ENCODE peak calls at places on chromosome 18, in four cellular contexts. D is fibroblast of villous mesenchyme, E is omental fat pad, H is GM10248. Y is an unnamed sample.

GRCh38 chr18:13412901-13413300 is 194.3 kb downstream of the LDLRAD4 start:
- DNase-seq in D (no peak), E (no peak), H (no peak), Y (no peak)

GRCh38 chr18:44887227-44887631 is 206.5 kb downstream of the SETBP1 start:
- DNase-seq in D (peak), E (no peak), H (peak), Y (no peak)

GRCh38 chr18:52869942-52870907 is 530.2 kb downstream of the DCC start:
- DNase-seq in D (no peak), E (no peak), H (no peak), Y (no peak)

GRCh38 chr18:4450065-4450676 is 4.9 kb downstream of the DLGAP1 start:
- DNase-seq in D (no peak), E (no peak), H (no peak), Y (no peak)

GRCh38 chr18:7497081-7497480 is 70.0 kb upstream of the PTPRM start:
- DNase-seq in D (no peak), E (no peak), H (no peak), Y (no peak)

GRCh38 chr18:48933578-48934399 is 17.0 kb downstream of the SMAD7 start:
- DNase-seq in D (no peak), E (no peak), H (no peak), Y (no peak)

GRCh38 chr18:14029512-14029911 is 102.7 kb downstream of the ZNF519 start:
- DNase-seq in D (no peak), E (no peak), H (no peak), Y (no peak)

GRCh38 chr18:7221424-7222155 is 9.3 kb upstream of the LRRC30 start:
- DNase-seq in D (peak), E (no peak), H (no peak), Y (peak)

GRCh38 chr18:48409591-48410094 is 460 bp upstream of the ZBTB7C start:
- DNase-seq in D (no peak), E (no peak), H (peak), Y (no peak)

GRCh38 chr18:49876536-49876935 is 63.2 kb upstream of the ACAA2 start:
- DNase-seq in D (peak), E (no peak), H (no peak), Y (no peak)

GRCh38 chr18:74623047-74623816 is 25.6 kb downstream of the ZNF407 start:
- DNase-seq in D (no peak), E (no peak), H (no peak), Y (no peak)

GRCh38 chr18:45775241-45775676 is 50.2 kb upstream of the SIGLEC15 start:
- DNase-seq in D (peak), E (no peak), H (peak), Y (no peak)

GRCh38 chr18:55462652-55463051 is 125.3 kb downstream of the TCF4 start:
- DNase-seq in D (no peak), E (no peak), H (no peak), Y (no peak)

GRCh38 chr18:60060578-60060977 is 160.8 kb downstream of the PMAIP1 start:
- DNase-seq in D (no peak), E (no peak), H (no peak), Y (no peak)

GRCh38 chr18:63970803-63971191 is 916 bp downstream of the SERPINB8 start:
- DNase-seq in D (peak), E (no peak), H (no peak), Y (no peak)

GRCh38 chr18:6712401-6712800 is 17.1 kb upstream of the ARHGAP28 start:
- DNase-seq in D (no peak), E (no peak), H (no peak), Y (no peak)

GRCh38 chr18:5237083-5237722 is 40.1 kb upstream of the AKAIN1 start:
- DNase-seq in D (no peak), E (no peak), H (no peak), Y (peak)

GRCh38 chr18:62717059-62717849 is 1.9 kb downstream of the PHLPP1 start:
- DNase-seq in D (peak), E (no peak), H (no peak), Y (peak)

GRCh38 chr18:49723648-49724180 is 89.6 kb downstream of the ACAA2 start:
- DNase-seq in D (peak), E (no peak), H (peak), Y (peak)

GRCh38 chr18:12076424-12077140 is 17.1 kb upstream of the ANKRD62 start:
- DNase-seq in D (peak), E (no peak), H (no peak), Y (no peak)

GRCh38 chr18:3966246-3966984 is 488.7 kb downstream of the DLGAP1 start:
- DNase-seq in D (peak), E (no peak), H (no peak), Y (peak)

GRCh38 chr18:10202947-10203346 is 251.5 kb upstream of the APCDD1 start:
- DNase-seq in D (no peak), E (no peak), H (no peak), Y (no peak)

GRCh38 chr18:58026395-58026794 is 17.6 kb upstream of the NEDD4L start:
- DNase-seq in D (no peak), E (no peak), H (no peak), Y (no peak)

GRCh38 chr18:40168026-40168425 is 1787.0 kb upstream of the PIK3C3 start:
- DNase-seq in D (no peak), E (no peak), H (no peak), Y (no peak)

GRCh38 chr18:36398419-36398818 is 100.9 kb downstream of the FHOD3 start:
- DNase-seq in D (no peak), E (no peak), H (no peak), Y (no peak)

GRCh38 chr18:43665239-43665788 is 388.0 kb upstream of the SYT4 start:
- DNase-seq in D (peak), E (no peak), H (no peak), Y (no peak)

GRCh38 chr18:50961974-50962373 is 5.9 kb upstream of the ELAC1 start:
- DNase-seq in D (no peak), E (no peak), H (no peak), Y (no peak)

GRCh38 chr18:12236934-12237832 is 17.0 kb upstream of the CIDEA start:
- DNase-seq in D (peak), E (peak), H (peak), Y (no peak)

GRCh38 chr18:48073231-48073930 is 142.9 kb upstream of the SMAD2 start:
- DNase-seq in D (no peak), E (no peak), H (no peak), Y (no peak)

GRCh38 chr18:24368749-24369148 is 28.9 kb downstream of the OSBPL1A start:
- DNase-seq in D (no peak), E (no peak), H (no peak), Y (no peak)

GRCh38 chr18:51734576-51734975 is 537.1 kb upstream of the MEX3C start:
- DNase-seq in D (no peak), E (no peak), H (no peak), Y (no peak)

GRCh38 chr18:10851824-10852225 is 297.5 kb downstream of the PIEZO2 start:
- DNase-seq in D (peak), E (no peak), H (peak), Y (peak)

GRCh38 chr18:53753616-53754015 is 470.9 kb downstream of the MBD2 start:
- DNase-seq in D (no peak), E (no peak), H (no peak), Y (no peak)

DNA sequence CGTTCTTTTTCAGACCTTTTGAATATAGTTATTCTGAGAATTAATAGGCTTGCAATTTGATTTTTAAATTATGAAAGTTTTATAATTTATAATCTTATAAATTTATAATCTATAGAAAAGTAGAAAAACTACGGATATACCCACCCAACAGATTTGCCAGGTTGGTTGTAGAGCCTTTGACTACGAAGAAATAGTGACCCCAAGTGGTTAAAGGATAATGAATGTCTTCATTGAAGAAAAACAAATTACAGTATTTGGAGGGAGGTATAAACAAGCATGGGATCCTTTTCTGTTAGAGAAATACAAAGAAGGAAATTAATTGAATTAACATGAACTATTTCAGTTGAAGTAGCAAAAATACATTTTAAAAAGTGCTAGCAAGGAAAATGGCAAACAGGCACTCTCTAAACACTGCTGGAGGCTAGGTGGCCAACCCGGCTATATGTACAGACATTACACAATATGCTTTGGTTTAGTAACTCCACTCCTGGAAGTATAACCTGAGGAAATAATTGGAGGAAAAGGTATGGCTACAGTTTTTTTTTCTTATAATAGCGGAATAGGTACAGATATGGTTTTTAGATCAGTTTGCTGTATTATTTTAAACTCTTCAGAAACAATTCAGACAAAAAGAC is 110.9 kb downstream of the MIB1 start:
- DNase-seq in D (peak), E (no peak), H (peak), Y (no peak)
- TF ChIP-seq CTCF in D (peak), E (no peak), H (peak), Y (peak)

GRCh38 chr18:72041313-72042032 is 502.7 kb downstream of the CBLN2 start:
- DNase-seq in D (no peak), E (no peak), H (no peak), Y (no peak)
- TF ChIP-seq CTCF in D (no peak), E (no peak), H (no peak), Y (peak)

DNA sequence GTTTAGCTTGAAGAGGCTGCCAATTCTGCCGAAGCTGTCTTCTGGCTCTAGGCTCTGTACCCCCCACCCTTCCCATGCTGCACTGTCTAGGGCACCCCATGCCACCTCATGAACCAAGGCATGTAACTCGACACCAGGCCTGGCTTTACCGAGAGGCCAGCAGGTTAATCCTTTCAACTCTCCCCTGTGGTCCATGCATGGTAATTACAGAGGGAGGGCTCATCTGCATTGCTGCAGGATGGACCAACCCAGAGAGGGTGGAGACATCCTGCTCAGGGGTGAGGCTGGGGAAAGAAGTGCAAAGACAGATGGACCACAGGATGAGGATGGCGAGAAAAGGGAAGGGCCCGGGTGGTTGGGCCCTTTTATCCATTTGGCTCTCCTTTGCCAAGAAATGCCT is 65.8 kb downstream of the KCTD1 start:
- DNase-seq in D (no peak), E (no peak), H (no peak), Y (no peak)
- TF ChIP-seq CTCF in D (no peak), E (no peak), H (no peak), Y (no peak)

GRCh38 chr18:76823574-76823973 is 1.2 kb downstream of the ZNF236 start:
- DNase-seq in D (no peak), E (no peak), H (peak), Y (no peak)
- TF ChIP-seq CTCF in D (peak), E (no peak), H (peak), Y (no peak)

DNA sequence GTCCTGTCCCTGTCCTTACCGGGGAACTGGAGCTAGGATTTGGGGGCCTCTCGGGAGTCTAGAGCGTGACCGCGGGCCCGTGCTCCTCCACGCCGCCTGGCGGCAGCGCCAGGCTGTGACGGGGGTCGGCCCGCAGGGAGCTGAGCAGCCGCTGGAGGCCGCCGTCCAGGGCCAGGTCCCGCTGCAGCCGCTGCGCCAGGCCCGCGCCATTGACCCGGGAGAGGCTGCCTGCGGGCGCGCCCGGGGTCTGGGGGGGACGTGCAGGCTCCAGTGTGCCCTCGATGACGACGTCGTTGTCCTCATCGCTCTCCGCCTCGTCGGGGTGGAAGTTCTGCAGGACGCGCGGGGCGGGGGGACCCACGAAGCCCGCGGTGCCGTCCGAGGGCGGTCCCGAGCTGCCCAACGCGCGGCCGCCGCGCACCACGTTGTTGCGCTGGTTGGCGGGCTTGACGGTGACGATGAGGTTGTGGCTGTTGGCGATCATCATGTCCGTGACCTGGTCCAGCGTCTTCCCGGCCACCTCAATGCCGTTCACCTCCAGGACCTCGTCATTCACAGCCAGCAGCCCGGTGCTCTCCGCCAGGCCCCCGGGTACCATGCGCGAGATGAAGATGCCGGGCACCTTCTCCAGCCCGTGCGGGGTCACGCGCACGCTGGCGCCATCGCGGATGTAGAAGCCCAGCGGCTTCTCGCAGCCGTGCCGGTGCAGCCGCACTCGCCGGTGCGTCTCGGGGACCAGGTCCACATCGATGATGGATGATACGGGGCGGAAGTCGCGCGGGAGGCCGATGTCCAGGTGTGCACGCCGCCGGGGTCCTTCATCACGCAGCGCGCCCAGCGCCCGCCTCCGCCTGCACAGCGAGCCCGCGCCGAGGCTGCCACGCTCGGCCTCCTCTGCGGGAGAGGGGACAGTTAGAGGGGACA is 50.9 kb downstream of the ADNP2 start:
- DNase-seq in D (no peak), E (no peak), H (peak), Y (no peak)
- TF ChIP-seq CTCF in D (peak), E (no peak), H (peak), Y (no peak)